ENCODE peak calls at places on chromosomes 5 and 9, in nine cellular contexts. One of them, this sample, is unnamed.

GRCh38 chr9:20511680-20512079 is 110.6 kb downstream of the MLLT3 start:
- DNase-seq in PC-3: no peak
- DNase-seq in neural progenitor cell: no peak
- DNase-seq in GM23338: no peak
- DNase-seq in OCI-LY7: no peak
- DNase-seq in HCT116: no peak
- DNase-seq in SK-N-SH: no peak
- DNase-seq in GM23248: no peak
- DNase-seq in hepatocyte: no peak
- DNase-seq in this sample: no peak

GRCh38 chr5:93188876-93189485 is 392.0 kb downstream of the NR2F1-AS1 start:
- DNase-seq in PC-3: no peak
- DNase-seq in neural progenitor cell: no peak
- DNase-seq in GM23338: no peak
- DNase-seq in OCI-LY7: no peak
- DNase-seq in HCT116: no peak
- DNase-seq in SK-N-SH: no peak
- DNase-seq in GM23248: no peak
- DNase-seq in hepatocyte: no peak
- DNase-seq in this sample: no peak

GRCh38 chr5:66306844-66307315 is 162.8 kb downstream of the SREK1 start:
- DNase-seq in PC-3: no peak
- DNase-seq in neural progenitor cell: peak
- DNase-seq in GM23338: no peak
- DNase-seq in OCI-LY7: no peak
- DNase-seq in HCT116: no peak
- DNase-seq in SK-N-SH: no peak
- DNase-seq in GM23248: no peak
- DNase-seq in hepatocyte: no peak
- DNase-seq in this sample: no peak

GRCh38 chr9:115593587-115594091 is 475.7 kb upstream of the TNC start:
- DNase-seq in PC-3: peak
- DNase-seq in neural progenitor cell: peak
- DNase-seq in GM23338: peak
- DNase-seq in OCI-LY7: peak
- DNase-seq in HCT116: peak
- DNase-seq in SK-N-SH: peak
- DNase-seq in GM23248: peak
- DNase-seq in hepatocyte: peak
- DNase-seq in this sample: peak

GRCh38 chr9:109506097-109506712 is 8.1 kb upstream of the PTPN3 start:
- DNase-seq in PC-3: peak
- DNase-seq in neural progenitor cell: no peak
- DNase-seq in GM23338: no peak
- DNase-seq in OCI-LY7: no peak
- DNase-seq in HCT116: no peak
- DNase-seq in SK-N-SH: no peak
- DNase-seq in GM23248: no peak
- DNase-seq in hepatocyte: peak
- DNase-seq in this sample: peak

GRCh38 chr5:133285583-133286021 is 233.8 kb downstream of the HSPA4 start:
- DNase-seq in PC-3: peak
- DNase-seq in neural progenitor cell: no peak
- DNase-seq in GM23338: no peak
- DNase-seq in OCI-LY7: no peak
- DNase-seq in HCT116: no peak
- DNase-seq in SK-N-SH: no peak
- DNase-seq in GM23248: peak
- DNase-seq in hepatocyte: no peak
- DNase-seq in this sample: peak

GRCh38 chr5:116853992-116854391 is 279.4 kb upstream of the SEMA6A start:
- DNase-seq in PC-3: no peak
- DNase-seq in neural progenitor cell: no peak
- DNase-seq in GM23338: no peak
- DNase-seq in OCI-LY7: no peak
- DNase-seq in HCT116: no peak
- DNase-seq in SK-N-SH: no peak
- DNase-seq in GM23248: no peak
- DNase-seq in hepatocyte: no peak
- DNase-seq in this sample: no peak

GRCh38 chr9:133953976-133954709 is 38.0 kb downstream of the VAV2 start:
- DNase-seq in PC-3: no peak
- DNase-seq in neural progenitor cell: no peak
- DNase-seq in GM23338: no peak
- DNase-seq in OCI-LY7: peak
- DNase-seq in HCT116: no peak
- DNase-seq in SK-N-SH: no peak
- DNase-seq in GM23248: no peak
- DNase-seq in hepatocyte: no peak
- DNase-seq in this sample: no peak

GRCh38 chr9:93119953-93120845 is 13.9 kb downstream of the NINJ1 start:
- DNase-seq in PC-3: peak
- DNase-seq in neural progenitor cell: no peak
- DNase-seq in GM23338: peak
- DNase-seq in OCI-LY7: peak
- DNase-seq in HCT116: peak
- DNase-seq in SK-N-SH: peak
- DNase-seq in GM23248: peak
- DNase-seq in hepatocyte: peak
- DNase-seq in this sample: no peak

GRCh38 chr5:160083012-160083436 is 36.2 kb downstream of the PWWP2A start:
- DNase-seq in PC-3: peak
- DNase-seq in neural progenitor cell: no peak
- DNase-seq in GM23338: no peak
- DNase-seq in OCI-LY7: no peak
- DNase-seq in HCT116: no peak
- DNase-seq in SK-N-SH: no peak
- DNase-seq in GM23248: peak
- DNase-seq in hepatocyte: no peak
- DNase-seq in this sample: no peak

GRCh38 chr5:176677209-176677931 is 30.1 kb downstream of the TSPAN17 start:
- DNase-seq in PC-3: no peak
- DNase-seq in neural progenitor cell: no peak
- DNase-seq in GM23338: no peak
- DNase-seq in OCI-LY7: no peak
- DNase-seq in HCT116: no peak
- DNase-seq in SK-N-SH: no peak
- DNase-seq in GM23248: no peak
- DNase-seq in hepatocyte: no peak
- DNase-seq in this sample: no peak

GRCh38 chr5:176880393-176881020 is 18.6 kb downstream of the HK3 start:
- DNase-seq in PC-3: no peak
- DNase-seq in neural progenitor cell: no peak
- DNase-seq in GM23338: no peak
- DNase-seq in OCI-LY7: no peak
- DNase-seq in HCT116: no peak
- DNase-seq in SK-N-SH: no peak
- DNase-seq in GM23248: no peak
- DNase-seq in hepatocyte: no peak
- DNase-seq in this sample: no peak

GRCh38 chr5:164722702-164723101 is 1217.3 kb downstream of the MAT2B start:
- DNase-seq in PC-3: no peak
- DNase-seq in neural progenitor cell: no peak
- DNase-seq in GM23338: no peak
- DNase-seq in OCI-LY7: no peak
- DNase-seq in HCT116: no peak
- DNase-seq in SK-N-SH: no peak
- DNase-seq in GM23248: no peak
- DNase-seq in hepatocyte: no peak
- DNase-seq in this sample: no peak

GRCh38 chr5:150175536-150175935 is 9.0 kb downstream of the CDX1 start:
- DNase-seq in PC-3: peak
- DNase-seq in neural progenitor cell: peak
- DNase-seq in GM23338: peak
- DNase-seq in OCI-LY7: peak
- DNase-seq in HCT116: peak
- DNase-seq in SK-N-SH: peak
- DNase-seq in GM23248: peak
- DNase-seq in hepatocyte: no peak
- DNase-seq in this sample: peak

GRCh38 chr5:169125571-169125970 is 175.4 kb downstream of the SLIT3 start:
- DNase-seq in PC-3: no peak
- DNase-seq in neural progenitor cell: peak
- DNase-seq in GM23338: peak
- DNase-seq in OCI-LY7: no peak
- DNase-seq in HCT116: no peak
- DNase-seq in SK-N-SH: no peak
- DNase-seq in GM23248: no peak
- DNase-seq in hepatocyte: no peak
- DNase-seq in this sample: no peak

GRCh38 chr9:134544388-134545212 is 97.0 kb upstream of the COL5A1 start:
- DNase-seq in PC-3: peak
- DNase-seq in neural progenitor cell: peak
- DNase-seq in GM23338: peak
- DNase-seq in OCI-LY7: no peak
- DNase-seq in HCT116: no peak
- DNase-seq in SK-N-SH: no peak
- DNase-seq in GM23248: peak
- DNase-seq in hepatocyte: peak
- DNase-seq in this sample: no peak

GRCh38 chr9:4366649-4367330 is 66.9 kb upstream of the GLIS3 start:
- DNase-seq in PC-3: peak
- DNase-seq in neural progenitor cell: peak
- DNase-seq in GM23338: peak
- DNase-seq in OCI-LY7: peak
- DNase-seq in HCT116: peak
- DNase-seq in SK-N-SH: peak
- DNase-seq in GM23248: peak
- DNase-seq in hepatocyte: peak
- DNase-seq in this sample: peak

GRCh38 chr5:14025566-14026276 is 81.2 kb upstream of the DNAH5 start:
- DNase-seq in PC-3: peak
- DNase-seq in neural progenitor cell: no peak
- DNase-seq in GM23338: no peak
- DNase-seq in OCI-LY7: no peak
- DNase-seq in HCT116: no peak
- DNase-seq in SK-N-SH: no peak
- DNase-seq in GM23248: no peak
- DNase-seq in hepatocyte: no peak
- DNase-seq in this sample: no peak

GRCh38 chr5:14016549-14016948 is 72.1 kb upstream of the DNAH5 start:
- DNase-seq in PC-3: no peak
- DNase-seq in neural progenitor cell: no peak
- DNase-seq in GM23338: no peak
- DNase-seq in OCI-LY7: no peak
- DNase-seq in HCT116: no peak
- DNase-seq in SK-N-SH: no peak
- DNase-seq in GM23248: no peak
- DNase-seq in hepatocyte: no peak
- DNase-seq in this sample: no peak

GRCh38 chr5:14017904-14018303 is 73.4 kb upstream of the DNAH5 start:
- DNase-seq in PC-3: no peak
- DNase-seq in neural progenitor cell: no peak
- DNase-seq in GM23338: no peak
- DNase-seq in OCI-LY7: no peak
- DNase-seq in HCT116: no peak
- DNase-seq in SK-N-SH: no peak
- DNase-seq in GM23248: no peak
- DNase-seq in hepatocyte: no peak
- DNase-seq in this sample: no peak

GRCh38 chr5:14019768-14020167 is 75.3 kb upstream of the DNAH5 start:
- DNase-seq in PC-3: no peak
- DNase-seq in neural progenitor cell: no peak
- DNase-seq in GM23338: no peak
- DNase-seq in OCI-LY7: no peak
- DNase-seq in HCT116: no peak
- DNase-seq in SK-N-SH: no peak
- DNase-seq in GM23248: no peak
- DNase-seq in hepatocyte: no peak
- DNase-seq in this sample: no peak
- TF ChIP-seq EZH2phosphoT487 in PC-3: no peak
- TF ChIP-seq EZH2phosphoT487 in neural progenitor cell: no peak
- TF ChIP-seq EZH2phosphoT487 in GM23338: no peak
- TF ChIP-seq EZH2phosphoT487 in OCI-LY7: no peak
- TF ChIP-seq EZH2phosphoT487 in HCT116: no peak
- TF ChIP-seq EZH2phosphoT487 in SK-N-SH: no peak
- TF ChIP-seq EZH2phosphoT487 in GM23248: no peak
- TF ChIP-seq EZH2phosphoT487 in hepatocyte: no peak
- TF ChIP-seq EZH2phosphoT487 in this sample: no peak

GRCh38 chr9:127109212-127109711 is 13.2 kb downstream of the ANGPTL2 start:
- DNase-seq in PC-3: peak
- DNase-seq in neural progenitor cell: no peak
- DNase-seq in GM23338: no peak
- DNase-seq in OCI-LY7: no peak
- DNase-seq in HCT116: no peak
- DNase-seq in SK-N-SH: no peak
- DNase-seq in GM23248: no peak
- DNase-seq in hepatocyte: no peak
- DNase-seq in this sample: no peak
- TF ChIP-seq EZH2phosphoT487 in PC-3: no peak
- TF ChIP-seq EZH2phosphoT487 in neural progenitor cell: no peak
- TF ChIP-seq EZH2phosphoT487 in GM23338: no peak
- TF ChIP-seq EZH2phosphoT487 in OCI-LY7: no peak
- TF ChIP-seq EZH2phosphoT487 in HCT116: no peak
- TF ChIP-seq EZH2phosphoT487 in SK-N-SH: no peak
- TF ChIP-seq EZH2phosphoT487 in GM23248: no peak
- TF ChIP-seq EZH2phosphoT487 in hepatocyte: no peak
- TF ChIP-seq EZH2phosphoT487 in this sample: no peak

GRCh38 chr9:81595887-81596558 is 93.3 kb downstream of the TLE1 start:
- DNase-seq in PC-3: no peak
- DNase-seq in neural progenitor cell: peak
- DNase-seq in GM23338: peak
- DNase-seq in OCI-LY7: no peak
- DNase-seq in HCT116: no peak
- DNase-seq in SK-N-SH: peak
- DNase-seq in GM23248: no peak
- DNase-seq in hepatocyte: no peak
- DNase-seq in this sample: no peak
- TF ChIP-seq EZH2phosphoT487 in PC-3: no peak
- TF ChIP-seq EZH2phosphoT487 in neural progenitor cell: no peak
- TF ChIP-seq EZH2phosphoT487 in GM23338: no peak
- TF ChIP-seq EZH2phosphoT487 in OCI-LY7: no peak
- TF ChIP-seq EZH2phosphoT487 in HCT116: no peak
- TF ChIP-seq EZH2phosphoT487 in SK-N-SH: no peak
- TF ChIP-seq EZH2phosphoT487 in GM23248: no peak
- TF ChIP-seq EZH2phosphoT487 in hepatocyte: no peak
- TF ChIP-seq EZH2phosphoT487 in this sample: no peak

GRCh38 chr9:2810424-2811075 is 33.3 kb downstream of the PUM3 start:
- DNase-seq in PC-3: no peak
- DNase-seq in neural progenitor cell: peak
- DNase-seq in GM23338: peak
- DNase-seq in OCI-LY7: no peak
- DNase-seq in HCT116: no peak
- DNase-seq in SK-N-SH: no peak
- DNase-seq in GM23248: no peak
- DNase-seq in hepatocyte: no peak
- DNase-seq in this sample: no peak

GRCh38 chr9:2815661-2816060 is 28.2 kb downstream of the PUM3 start:
- DNase-seq in PC-3: no peak
- DNase-seq in neural progenitor cell: no peak
- DNase-seq in GM23338: no peak
- DNase-seq in OCI-LY7: no peak
- DNase-seq in HCT116: no peak
- DNase-seq in SK-N-SH: no peak
- DNase-seq in GM23248: no peak
- DNase-seq in hepatocyte: no peak
- DNase-seq in this sample: no peak

GRCh38 chr9:2808105-2808504 is 35.8 kb downstream of the PUM3 start:
- DNase-seq in PC-3: no peak
- DNase-seq in neural progenitor cell: no peak
- DNase-seq in GM23338: no peak
- DNase-seq in OCI-LY7: no peak
- DNase-seq in HCT116: no peak
- DNase-seq in SK-N-SH: no peak
- DNase-seq in GM23248: no peak
- DNase-seq in hepatocyte: no peak
- DNase-seq in this sample: no peak

GRCh38 chr9:2809692-2810423 is 34.0 kb downstream of the PUM3 start:
- DNase-seq in PC-3: peak
- DNase-seq in neural progenitor cell: peak
- DNase-seq in GM23338: peak
- DNase-seq in OCI-LY7: no peak
- DNase-seq in HCT116: no peak
- DNase-seq in SK-N-SH: no peak
- DNase-seq in GM23248: peak
- DNase-seq in hepatocyte: peak
- DNase-seq in this sample: no peak
- TF ChIP-seq EZH2phosphoT487 in PC-3: no peak
- TF ChIP-seq EZH2phosphoT487 in neural progenitor cell: no peak
- TF ChIP-seq EZH2phosphoT487 in GM23338: no peak
- TF ChIP-seq EZH2phosphoT487 in OCI-LY7: no peak
- TF ChIP-seq EZH2phosphoT487 in HCT116: no peak
- TF ChIP-seq EZH2phosphoT487 in SK-N-SH: no peak
- TF ChIP-seq EZH2phosphoT487 in GM23248: no peak
- TF ChIP-seq EZH2phosphoT487 in hepatocyte: no peak
- TF ChIP-seq EZH2phosphoT487 in this sample: no peak

This sample was measured in MM.1S.